ENCODE peak calls at places on chromosome 1, in nine cellular contexts. One of them, this sample, is unnamed.

GRCh38 chr1:118339431-118340146 is 154.6 kb upstream of the SPAG17 start:
- DNase-seq in pancreas: no peak
- DNase-seq in tibial artery: no peak
- DNase-seq in Peyer's patch: no peak
- DNase-seq in NB4: no peak
- DNase-seq in DND-41: no peak
- DNase-seq in adrenal gland: no peak
- DNase-seq in mammary epithelial cell: peak
- DNase-seq in upper lobe of right lung: no peak
- DNase-seq in this sample: no peak

GRCh38 chr1:44632511-44633072 is 41.7 kb downstream of the TMEM53 start:
- DNase-seq in mammary epithelial cell: no peak
- DNase-seq in adrenal gland: no peak
- DNase-seq in DND-41: no peak
- DNase-seq in upper lobe of right lung: no peak
- DNase-seq in Peyer's patch: no peak
- DNase-seq in tibial artery: no peak
- DNase-seq in pancreas: no peak
- DNase-seq in NB4: peak
- DNase-seq in this sample: no peak

GRCh38 chr1:31258581-31258980 is 18.9 kb upstream of the NKAIN1 start:
- DNase-seq in pancreas: no peak
- DNase-seq in DND-41: no peak
- DNase-seq in upper lobe of right lung: no peak
- DNase-seq in adrenal gland: no peak
- DNase-seq in NB4: no peak
- DNase-seq in Peyer's patch: no peak
- DNase-seq in mammary epithelial cell: no peak
- DNase-seq in tibial artery: no peak
- DNase-seq in this sample: no peak

GRCh38 chr1:182990413-182991144 is 32.6 kb upstream of the LAMC1 start:
- DNase-seq in tibial artery: no peak
- DNase-seq in adrenal gland: no peak
- DNase-seq in mammary epithelial cell: peak
- DNase-seq in Peyer's patch: no peak
- DNase-seq in DND-41: no peak
- DNase-seq in NB4: no peak
- DNase-seq in upper lobe of right lung: no peak
- DNase-seq in pancreas: no peak
- DNase-seq in this sample: peak

GRCh38 chr1:108199781-108200626 is at the start of gene SLC25A24:
- DNase-seq in tibial artery: peak
- DNase-seq in upper lobe of right lung: peak
- DNase-seq in Peyer's patch: peak
- DNase-seq in mammary epithelial cell: peak
- DNase-seq in NB4: peak
- DNase-seq in DND-41: peak
- DNase-seq in pancreas: peak
- DNase-seq in adrenal gland: peak
- DNase-seq in this sample: no peak

GRCh38 chr1:166920561-166921475 is 44.8 kb upstream of the TADA1 start:
- DNase-seq in DND-41: no peak
- DNase-seq in adrenal gland: no peak
- DNase-seq in tibial artery: no peak
- DNase-seq in upper lobe of right lung: peak
- DNase-seq in mammary epithelial cell: no peak
- DNase-seq in NB4: no peak
- DNase-seq in Peyer's patch: no peak
- DNase-seq in pancreas: no peak
- DNase-seq in this sample: no peak

GRCh38 chr1:10939654-10940450 is 72.6 kb upstream of the TARDBP start:
- DNase-seq in tibial artery: no peak
- DNase-seq in adrenal gland: no peak
- DNase-seq in NB4: peak
- DNase-seq in pancreas: no peak
- DNase-seq in upper lobe of right lung: no peak
- DNase-seq in mammary epithelial cell: no peak
- DNase-seq in Peyer's patch: no peak
- DNase-seq in DND-41: peak
- DNase-seq in this sample: no peak

GRCh38 chr1:115680730-115681111 is 39.0 kb downstream of the VANGL1 start:
- DNase-seq in tibial artery: no peak
- DNase-seq in DND-41: no peak
- DNase-seq in NB4: no peak
- DNase-seq in upper lobe of right lung: no peak
- DNase-seq in mammary epithelial cell: no peak
- DNase-seq in Peyer's patch: no peak
- DNase-seq in adrenal gland: no peak
- DNase-seq in pancreas: no peak
- DNase-seq in this sample: no peak

GRCh38 chr1:6907676-6908434 is 122.6 kb downstream of the CAMTA1 start:
- DNase-seq in adrenal gland: no peak
- DNase-seq in NB4: no peak
- DNase-seq in tibial artery: no peak
- DNase-seq in pancreas: no peak
- DNase-seq in Peyer's patch: no peak
- DNase-seq in mammary epithelial cell: no peak
- DNase-seq in upper lobe of right lung: no peak
- DNase-seq in DND-41: no peak
- DNase-seq in this sample: no peak

DNA sequence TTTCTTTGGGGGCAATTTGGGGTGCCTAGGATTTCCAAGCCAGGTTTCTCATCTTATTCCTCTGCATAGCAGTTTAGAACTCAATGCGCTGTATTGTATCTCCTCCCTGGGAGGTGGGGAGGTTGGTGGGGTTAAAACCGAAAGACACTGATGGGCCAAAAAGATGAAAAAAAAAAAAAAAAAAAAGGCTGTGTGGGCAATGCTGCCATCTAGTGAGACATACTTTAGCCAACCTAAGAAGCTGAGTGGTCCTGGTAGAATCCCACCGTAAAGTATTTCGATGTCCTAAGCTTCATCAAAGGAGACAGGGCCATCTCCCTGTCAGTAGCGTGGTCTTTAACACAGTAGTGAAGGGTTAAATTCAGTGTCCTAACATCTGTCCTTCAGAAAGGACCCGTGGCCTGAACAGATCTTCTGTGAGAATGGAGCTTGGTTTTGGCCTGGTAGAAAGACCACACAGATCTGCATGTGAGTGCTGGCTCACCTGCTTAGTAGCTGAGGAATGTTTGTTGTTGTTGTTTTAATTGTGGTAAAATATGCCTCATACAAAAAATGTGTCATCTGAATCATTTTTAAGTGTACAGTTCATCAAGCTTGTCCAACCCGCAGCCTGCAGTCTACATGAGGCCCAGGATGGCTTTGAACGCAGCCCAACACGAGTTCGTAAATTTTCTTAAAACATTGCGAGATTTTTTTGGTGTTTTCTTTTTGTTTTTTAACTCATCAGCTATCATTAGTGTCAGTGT is 226.2 kb downstream of the KIF26B start:
- DNase-seq in Peyer's patch: no peak
- DNase-seq in upper lobe of right lung: no peak
- DNase-seq in adrenal gland: no peak
- DNase-seq in NB4: no peak
- DNase-seq in pancreas: no peak
- DNase-seq in tibial artery: no peak
- DNase-seq in DND-41: peak
- DNase-seq in mammary epithelial cell: no peak
- DNase-seq in this sample: no peak
- TF ChIP-seq CTCF in Peyer's patch: no peak
- TF ChIP-seq CTCF in upper lobe of right lung: peak
- TF ChIP-seq CTCF in adrenal gland: peak
- TF ChIP-seq CTCF in NB4: peak
- TF ChIP-seq CTCF in pancreas: peak
- TF ChIP-seq CTCF in tibial artery: no peak
- TF ChIP-seq CTCF in DND-41: peak
- TF ChIP-seq CTCF in mammary epithelial cell: no peak
- TF ChIP-seq CTCF in this sample: peak

DNA sequence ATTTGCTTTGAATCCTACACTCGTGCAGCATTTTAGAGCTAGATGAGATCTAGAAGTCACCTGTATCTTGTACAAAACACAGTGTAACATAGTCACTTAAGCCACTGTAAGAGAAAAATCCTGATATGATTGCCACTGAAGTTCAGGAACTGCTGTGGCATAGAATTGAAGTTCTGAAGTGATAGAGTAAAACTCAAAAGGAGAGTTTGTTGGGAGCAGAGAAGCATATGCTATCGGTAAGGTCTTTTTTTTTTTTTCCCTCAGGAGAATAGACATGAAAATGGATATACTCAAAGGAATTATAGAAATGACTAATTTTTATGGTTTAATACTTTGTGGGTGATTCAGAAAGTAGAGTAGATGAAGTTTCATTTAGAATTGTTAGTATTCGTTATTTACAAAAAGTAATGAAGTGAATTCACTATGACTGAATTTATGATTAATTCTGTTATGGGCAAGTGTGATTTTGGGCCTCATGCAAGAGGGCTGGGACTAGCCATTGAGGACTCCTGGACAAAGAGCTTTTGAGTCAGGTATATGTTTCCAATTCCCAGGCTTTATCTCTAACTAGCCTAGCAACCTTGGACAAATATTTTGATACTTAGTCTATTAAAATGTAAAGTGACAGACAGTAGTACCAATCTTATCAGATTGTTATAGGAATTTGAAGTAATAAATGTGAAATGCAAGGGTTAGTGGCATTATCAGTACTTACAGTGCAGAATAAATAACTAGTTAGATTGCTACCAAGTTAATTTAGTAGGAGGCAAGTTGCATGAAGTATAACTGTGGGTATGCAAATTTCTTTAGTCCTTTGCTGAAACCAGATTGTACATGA is 3.1 kb downstream of the KCTD3 start:
- DNase-seq in mammary epithelial cell: peak
- DNase-seq in pancreas: no peak
- DNase-seq in Peyer's patch: no peak
- DNase-seq in NB4: no peak
- DNase-seq in tibial artery: no peak
- DNase-seq in adrenal gland: no peak
- DNase-seq in DND-41: no peak
- DNase-seq in upper lobe of right lung: no peak
- DNase-seq in this sample: no peak
- H3K4me3 ChIP-seq in mammary epithelial cell: no peak
- H3K4me3 ChIP-seq in pancreas: peak
- H3K4me3 ChIP-seq in Peyer's patch: peak
- H3K4me3 ChIP-seq in NB4: peak
- H3K4me3 ChIP-seq in tibial artery: no peak
- H3K4me3 ChIP-seq in adrenal gland: no peak
- H3K4me3 ChIP-seq in DND-41: no peak
- H3K4me3 ChIP-seq in upper lobe of right lung: no peak
- H3K4me3 ChIP-seq in this sample: no peak

GRCh38 chr1:88735909-88736308 is 51.8 kb downstream of the PKN2 start:
- DNase-seq in mammary epithelial cell: no peak
- DNase-seq in adrenal gland: no peak
- DNase-seq in DND-41: no peak
- DNase-seq in NB4: no peak
- DNase-seq in tibial artery: no peak
- DNase-seq in pancreas: no peak
- DNase-seq in Peyer's patch: no peak
- DNase-seq in upper lobe of right lung: no peak
- DNase-seq in this sample: no peak

GRCh38 chr1:88741413-88741812 is 57.3 kb downstream of the PKN2 start:
- DNase-seq in DND-41: no peak
- DNase-seq in Peyer's patch: no peak
- DNase-seq in adrenal gland: no peak
- DNase-seq in pancreas: no peak
- DNase-seq in upper lobe of right lung: no peak
- DNase-seq in NB4: no peak
- DNase-seq in mammary epithelial cell: peak
- DNase-seq in tibial artery: no peak
- DNase-seq in this sample: no peak

GRCh38 chr1:88737338-88737927 is 53.4 kb downstream of the PKN2 start:
- DNase-seq in adrenal gland: no peak
- DNase-seq in Peyer's patch: no peak
- DNase-seq in tibial artery: no peak
- DNase-seq in NB4: no peak
- DNase-seq in DND-41: no peak
- DNase-seq in mammary epithelial cell: no peak
- DNase-seq in upper lobe of right lung: no peak
- DNase-seq in pancreas: no peak
- DNase-seq in this sample: no peak

GRCh38 chr1:88740784-88741183 is 56.7 kb downstream of the PKN2 start:
- DNase-seq in tibial artery: no peak
- DNase-seq in DND-41: no peak
- DNase-seq in NB4: no peak
- DNase-seq in adrenal gland: no peak
- DNase-seq in upper lobe of right lung: no peak
- DNase-seq in Peyer's patch: no peak
- DNase-seq in pancreas: no peak
- DNase-seq in mammary epithelial cell: no peak
- DNase-seq in this sample: no peak

DNA sequence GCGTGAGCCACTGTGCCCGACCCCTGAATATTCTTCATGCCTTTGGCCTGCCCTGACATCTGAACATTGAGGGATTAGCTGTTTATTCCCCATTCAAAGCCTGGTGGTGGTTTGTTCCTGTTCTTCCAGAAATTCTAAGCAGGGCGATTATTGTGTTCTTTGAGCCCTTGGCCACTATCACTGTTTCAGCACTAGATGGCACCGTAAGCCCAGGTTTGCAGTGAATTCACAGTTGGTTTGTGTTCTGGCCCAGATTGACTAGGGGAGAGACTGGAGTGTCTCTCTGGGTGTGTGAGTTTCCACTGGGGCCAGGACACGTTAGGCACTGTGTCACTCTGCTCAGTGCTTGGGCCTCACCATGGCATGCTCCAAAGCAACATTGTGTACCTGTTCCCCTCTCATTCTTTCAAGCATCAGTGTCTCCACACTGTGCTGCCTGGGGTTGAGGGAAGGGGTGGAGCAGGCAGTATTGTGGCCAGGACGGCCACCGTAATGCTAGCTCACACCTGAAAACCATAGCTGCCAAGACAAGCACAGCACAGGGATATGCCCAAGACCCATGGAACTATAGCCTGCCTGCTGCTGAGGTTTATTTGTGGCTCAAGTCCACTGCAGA is 52.7 kb downstream of the PKN2 start:
- DNase-seq in adrenal gland: peak
- DNase-seq in pancreas: no peak
- DNase-seq in mammary epithelial cell: peak
- DNase-seq in DND-41: peak
- DNase-seq in Peyer's patch: no peak
- DNase-seq in upper lobe of right lung: no peak
- DNase-seq in tibial artery: no peak
- DNase-seq in NB4: peak
- DNase-seq in this sample: peak
- TF ChIP-seq CTCF in adrenal gland: peak
- TF ChIP-seq CTCF in pancreas: peak
- TF ChIP-seq CTCF in mammary epithelial cell: peak
- TF ChIP-seq CTCF in DND-41: peak
- TF ChIP-seq CTCF in Peyer's patch: no peak
- TF ChIP-seq CTCF in upper lobe of right lung: peak
- TF ChIP-seq CTCF in tibial artery: no peak
- TF ChIP-seq CTCF in NB4: peak
- TF ChIP-seq CTCF in this sample: peak

DNA sequence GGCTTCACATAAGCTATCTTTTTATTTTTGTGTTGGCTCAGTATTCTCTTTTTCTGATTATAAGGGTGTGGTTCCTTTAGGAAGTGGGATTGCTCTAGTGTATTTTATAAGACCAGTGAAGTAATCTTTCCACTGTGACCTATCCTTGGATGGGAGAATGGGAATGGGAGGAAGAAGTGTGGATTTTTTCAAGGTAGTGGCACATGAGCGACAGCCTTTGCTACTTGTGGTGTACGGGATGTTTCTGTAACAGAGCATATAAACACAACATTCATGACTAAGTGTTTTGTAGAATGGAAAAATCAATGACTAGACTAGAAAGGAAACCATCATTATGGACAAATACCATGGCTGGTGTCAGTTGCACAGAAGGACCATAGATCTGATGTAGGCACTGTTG is 209.6 kb downstream of the GIPC2 start:
- DNase-seq in NB4: no peak
- DNase-seq in Peyer's patch: no peak
- DNase-seq in DND-41: no peak
- DNase-seq in upper lobe of right lung: no peak
- DNase-seq in adrenal gland: no peak
- DNase-seq in mammary epithelial cell: no peak
- DNase-seq in pancreas: no peak
- DNase-seq in tibial artery: no peak
- DNase-seq in this sample: no peak
- H3K4me3 ChIP-seq in NB4: no peak
- H3K4me3 ChIP-seq in Peyer's patch: no peak
- H3K4me3 ChIP-seq in DND-41: no peak
- H3K4me3 ChIP-seq in upper lobe of right lung: no peak
- H3K4me3 ChIP-seq in adrenal gland: no peak
- H3K4me3 ChIP-seq in mammary epithelial cell: no peak
- H3K4me3 ChIP-seq in pancreas: no peak
- H3K4me3 ChIP-seq in tibial artery: no peak
- H3K4me3 ChIP-seq in this sample: no peak

This sample was measured in AG09309.